ENCODE peak calls at places on chromosomes 13 and 19, in ten cellular contexts. C is OCI-LY7; M is iPS DF 6.9; K is sigmoid colon; D is cardiac muscle cell; G is mesenchymal stem cell; J is GM23338; X is CD8-positive, alpha-beta T cell; O is CD4-positive, CD25-positive, alpha-beta regulatory T cell; N is kidney. H is an unnamed sample.
A peak's percentile ranks its signal among the peaks of the same experiment; 100 is the strongest.

GRCh38 chr13:33657274-33657673 is 160.7 kb upstream of the RFC3 start:
- DNase-seq in J (no peak), G (no peak), X (no peak), C (no peak), O (no peak), N (no peak), M (no peak), D (no peak), K (no peak), H (no peak)

GRCh38 chr19:14473915-14474578 is 1.1 kb downstream of the PTGER1 start:
- DNase-seq in J (peak; percentile 71), C (no peak), N (peak; percentile 80), X (no peak), G (no peak), O (no peak), D (peak; percentile 38), K (no peak), M (no peak), H (no peak)

GRCh38 chr13:27406178-27406939 is 18.1 kb upstream of the GTF3A start:
- DNase-seq in D (peak; percentile 56), J (peak; percentile 27), M (no peak), K (no peak), O (peak; percentile 49), C (peak; percentile 68), G (peak; percentile 55), N (no peak), X (no peak), H (no peak)

GRCh38 chr19:1736916-1737315 is 16.4 kb upstream of the ONECUT3 start:
- DNase-seq in K (no peak), G (no peak), M (no peak), N (no peak), O (no peak), X (no peak), J (no peak), C (no peak), D (no peak), H (no peak)

GRCh38 chr19:56079609-56080008 is 41.5 kb downstream of the ZNF787 start:
- DNase-seq in N (no peak), G (no peak), O (no peak), C (no peak), J (no peak), K (no peak), D (no peak), M (no peak), X (no peak), H (no peak)

GRCh38 chr19:13033244-13033643 is 38.0 kb downstream of the NFIX start:
- DNase-seq in N (no peak), D (no peak), O (no peak), M (no peak), C (peak; percentile 19), X (no peak), J (no peak), K (no peak), G (no peak), H (no peak)

GRCh38 chr13:112959206-112959605 is 9.8 kb upstream of the MCF2L start:
- DNase-seq in O (no peak), K (peak; percentile 53), G (no peak), J (no peak), X (no peak), M (no peak), D (peak; percentile 7), C (no peak), N (no peak), H (no peak)

GRCh38 chr13:50400930-50401553 is 385.8 kb downstream of the KCNRG start:
- DNase-seq in G (peak; percentile 73), D (peak; percentile 88), C (no peak), N (no peak), O (no peak), K (no peak), X (no peak), M (no peak), J (no peak), H (no peak)

GRCh38 chr13:75724742-75725504 is 88.8 kb downstream of the LMO7 start:
- DNase-seq in G (no peak), X (no peak), O (no peak), K (no peak), M (no peak), N (no peak), C (no peak), J (no peak), D (no peak), H (no peak)

DNA sequence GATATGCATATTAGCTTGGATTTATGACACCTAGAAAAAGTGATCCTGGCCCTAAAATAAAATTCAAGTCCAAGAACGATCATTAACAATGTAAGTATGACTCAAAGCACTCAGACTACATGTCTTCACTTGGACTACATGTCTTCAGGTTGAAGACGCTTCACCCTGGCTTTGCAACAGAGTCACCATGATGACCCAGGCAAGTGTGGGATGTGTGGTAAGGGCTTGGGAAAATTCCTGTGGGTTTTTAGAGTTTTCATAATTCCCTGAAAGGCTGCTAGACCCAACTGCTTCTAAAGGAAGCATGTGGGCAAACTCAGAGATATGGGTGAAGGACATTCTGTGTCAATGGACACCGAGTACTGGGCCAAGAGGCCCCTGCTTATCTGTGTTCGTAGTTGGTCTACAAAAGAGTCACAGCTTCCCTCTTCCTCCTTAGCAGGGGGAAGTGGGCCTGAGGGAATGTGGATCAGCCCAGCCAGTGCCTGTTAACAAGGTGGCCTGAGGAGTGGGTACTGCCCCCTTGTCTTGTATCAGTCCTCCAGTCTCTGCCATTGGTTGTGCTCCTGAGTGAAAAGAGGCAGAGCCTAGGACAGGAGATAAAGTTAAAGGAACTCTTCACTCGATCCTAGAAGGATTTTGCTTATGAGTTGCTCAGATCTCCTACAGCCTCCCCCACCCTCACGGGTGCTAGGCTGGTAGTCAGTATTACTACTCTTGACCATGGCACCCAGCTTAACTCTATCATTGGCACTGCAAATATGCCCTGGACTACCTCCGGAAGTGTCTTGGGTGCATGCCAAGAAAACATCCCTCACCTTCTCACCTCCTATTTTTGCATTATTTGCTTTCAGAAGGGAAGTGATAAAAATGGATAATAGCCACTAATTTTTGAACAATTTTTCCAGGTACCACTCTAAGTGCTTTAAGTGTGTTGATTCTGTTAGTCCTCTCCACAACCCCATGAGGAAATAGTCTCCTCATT is 406.3 kb downstream of the COG6 start:
- DNase-seq in J (no peak), M (no peak), N (no peak), G (no peak), X (no peak), K (no peak), O (no peak), D (peak; percentile 83), C (no peak), H (no peak)
- H3K4me1 ChIP-seq in J (no peaks in the 10 kb centered on the region), M (no peaks in the 10 kb centered on the region), N (no peaks in the 10 kb centered on the region), G (peaks cover 3% of the 10 kb centered on the region), X (no peaks in the 10 kb centered on the region), K (peaks cover 6% of the 10 kb centered on the region), O (peaks cover 11% of the 10 kb centered on the region), D (no peaks in the 10 kb centered on the region), C (peaks cover 9% of the 10 kb centered on the region), H (no peaks in the 10 kb centered on the region)

DNA sequence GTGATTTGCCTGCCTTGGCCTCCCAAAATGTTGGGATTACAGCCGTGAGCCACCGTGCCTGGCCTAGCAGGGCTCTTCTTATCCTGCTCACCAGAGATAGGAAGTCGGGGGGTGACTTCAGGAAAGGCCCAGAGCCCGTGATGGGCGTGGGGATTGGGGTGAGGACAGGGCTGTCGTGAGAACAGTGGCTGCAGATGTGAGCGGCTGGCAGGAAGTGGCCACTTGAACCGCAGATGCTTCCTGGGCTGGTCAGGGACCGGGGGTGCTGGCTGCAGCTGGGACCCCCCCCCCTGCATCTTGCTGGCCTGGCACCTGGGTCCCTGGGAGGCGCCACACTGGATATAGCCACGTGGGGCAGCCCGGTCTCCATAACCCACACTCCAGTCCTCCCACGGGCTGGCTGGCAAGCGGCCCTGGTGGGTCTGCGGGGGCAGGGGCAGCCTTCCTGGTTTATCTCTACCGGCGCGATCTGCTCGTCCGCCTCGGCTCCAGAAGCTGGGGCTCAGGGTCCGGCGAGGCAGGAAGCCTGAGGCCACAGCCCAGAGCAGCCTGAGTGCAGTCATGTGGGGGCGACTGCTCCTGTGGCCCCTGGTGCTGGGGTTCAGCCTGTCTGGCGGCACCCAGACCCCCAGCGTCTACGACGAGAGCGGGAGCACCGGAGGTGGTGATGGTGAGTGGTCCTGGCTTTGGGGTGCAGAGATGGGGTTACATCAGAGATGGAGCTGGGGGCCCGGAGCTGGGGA is at the start of gene F2RL3:
- DNase-seq in J (peak; percentile 39), X (no peak), M (no peak), O (no peak), G (peak; percentile 99), N (peak; percentile 85), D (peak; percentile 70), K (peak; percentile 81), C (no peak), H (no peak)
- H3K4me3 ChIP-seq in J (no peak within 1 kb of the TSS), X (no peak within 1 kb of the TSS), M (no peak within 1 kb of the TSS), O (no peak within 1 kb of the TSS), G (no peak within 1 kb of the TSS), N (peak within 1 kb of the TSS; percentile 9), D (no peak within 1 kb of the TSS), K (no peak within 1 kb of the TSS), C (no peak within 1 kb of the TSS), H (no peak within 1 kb of the TSS)

DNA sequence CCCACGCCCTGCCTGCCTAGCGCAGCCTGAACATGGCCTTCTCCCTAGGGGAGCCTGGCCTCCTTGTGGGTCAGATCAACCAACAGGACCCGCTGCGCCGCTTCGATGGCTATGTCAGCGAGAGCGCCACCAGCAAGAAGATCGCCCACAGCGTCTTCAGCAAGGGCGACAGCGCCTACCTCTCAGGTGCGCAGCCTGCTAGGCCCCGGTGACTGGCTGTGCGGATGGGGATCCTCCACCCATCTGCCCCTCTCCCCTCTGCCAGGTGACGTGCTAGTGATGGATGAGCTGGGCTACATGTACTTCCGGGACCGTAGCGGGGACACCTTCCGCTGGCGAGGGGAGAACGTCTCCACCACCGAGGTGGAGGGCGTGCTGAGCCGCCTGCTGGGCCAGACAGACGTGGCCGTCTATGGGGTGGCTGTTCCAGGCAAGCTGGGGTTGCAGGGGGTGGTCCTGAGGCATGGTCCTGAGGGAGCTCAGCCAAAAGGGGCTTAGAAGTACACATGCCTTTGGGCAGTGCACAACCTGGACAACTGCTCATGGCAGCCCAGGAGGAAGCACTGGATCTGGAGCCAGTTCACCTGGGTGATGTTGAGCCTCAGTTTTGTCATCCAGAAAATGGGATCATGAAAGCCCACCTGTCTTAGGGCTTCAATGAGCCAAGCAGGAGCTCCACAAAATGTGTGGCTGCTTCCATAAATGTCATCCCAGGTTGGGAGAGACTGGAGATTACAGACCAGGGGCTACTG is 10.8 kb upstream of the PGLS start:
- DNase-seq in O (no peak), M (no peak), X (no peak), K (no peak), N (peak; percentile 75), D (no peak), J (no peak), C (no peak), G (no peak), H (no peak)
- H3K36me3 ChIP-seq in O (peaks cover 5% of the 10 kb centered on the region), M (no peaks in the 10 kb centered on the region), X (peaks cover 3% of the 10 kb centered on the region), K (peaks cover 7% of the 10 kb centered on the region), N (no peaks in the 10 kb centered on the region), D (no peaks in the 10 kb centered on the region), J (no peaks in the 10 kb centered on the region), C (peaks cover 4% of the 10 kb centered on the region), G (peaks cover 55% of the 10 kb centered on the region), H (peaks cover 18% of the 10 kb centered on the region)

DNA sequence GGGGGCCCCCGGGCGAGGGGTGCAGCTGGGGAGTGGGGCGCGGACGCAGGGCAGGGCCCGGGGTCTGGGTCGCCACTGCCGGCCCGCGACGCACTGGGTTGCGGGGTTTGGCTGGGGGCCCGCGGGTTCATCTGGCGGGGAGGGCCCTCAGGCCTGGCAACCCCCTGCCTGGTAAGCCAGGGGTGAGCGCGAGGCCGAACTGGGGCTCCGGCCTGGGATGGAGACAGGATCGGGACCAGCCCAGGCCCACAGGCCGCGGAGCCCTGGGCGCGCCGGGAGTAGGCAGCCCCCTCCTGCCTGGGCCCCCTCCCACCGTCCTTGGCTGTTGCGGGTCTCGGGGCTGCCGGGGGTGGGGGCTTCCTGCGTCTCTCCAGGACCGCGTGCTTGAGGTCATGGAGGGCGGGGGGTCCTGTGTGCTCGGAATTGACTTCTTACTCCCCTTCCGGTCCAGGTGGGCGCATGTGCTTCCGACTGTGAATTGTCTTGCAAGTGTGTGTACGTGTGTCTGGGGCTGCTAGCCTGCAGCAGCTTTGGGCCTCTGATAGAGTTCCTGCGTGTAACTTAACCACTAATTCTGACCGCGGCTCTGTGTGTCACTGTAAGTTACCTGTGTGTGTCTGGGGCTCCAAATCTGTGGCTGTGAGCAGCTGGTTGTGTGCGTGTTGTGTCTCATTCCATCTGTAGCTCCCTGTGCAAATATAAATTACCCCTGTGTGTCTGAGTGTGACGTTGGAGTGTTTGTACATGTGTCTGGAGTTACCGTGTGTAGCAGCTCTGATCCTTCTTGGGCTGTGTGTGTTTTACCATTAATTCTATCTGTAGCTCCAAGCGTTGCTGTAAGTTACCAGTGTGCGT is 751 bp downstream of the GRAMD1A start:
- DNase-seq in D (peak; percentile 45), N (no peak), O (peak; percentile 71), G (peak; percentile 67), M (no peak), X (peak; percentile 87), K (no peak), J (peak; percentile 69), C (peak; percentile 89), H (no peak)
- H3K4me1 ChIP-seq in D (peaks cover 11% of the 10 kb centered on the region), N (peaks cover 34% of the 10 kb centered on the region), O (peaks cover 85% of the 10 kb centered on the region), G (peaks cover 28% of the 10 kb centered on the region), M (peaks cover 6% of the 10 kb centered on the region), X (peaks cover 72% of the 10 kb centered on the region), K (peaks cover 29% of the 10 kb centered on the region), J (peaks cover 57% of the 10 kb centered on the region), C (peaks cover 63% of the 10 kb centered on the region), H (peaks cover 4% of the 10 kb centered on the region)

H was measured in NT2/D1.